ENCODE peak calls at places on chromosome 22, in nine cellular contexts. One of them, this sample, is unnamed. For H3K4me1 and H3K9me3, the result is how much of the 10 kb centered on the place peaks cover.

GRCh38 chr22:35454416-35455054 is 54.6 kb downstream of the MCM5 start:
- DNase-seq in Caco-2: no peak
- DNase-seq in heart right ventricle: peak
- DNase-seq in heart left ventricle: no peak
- DNase-seq in thoracic aorta: no peak
- DNase-seq in adipocyte: no peak
- DNase-seq in cardiac muscle cell: no peak
- DNase-seq in CD4-positive, CD25-positive, alpha-beta regulatory T cell: no peak
- DNase-seq in prostate gland: no peak
- DNase-seq in this sample: no peak

GRCh38 chr22:25563757-25564319 is 637 bp upstream of the GRK3 start:
- DNase-seq in Caco-2: peak
- DNase-seq in heart right ventricle: peak
- DNase-seq in heart left ventricle: no peak
- DNase-seq in thoracic aorta: no peak
- DNase-seq in adipocyte: peak
- DNase-seq in cardiac muscle cell: no peak
- DNase-seq in CD4-positive, CD25-positive, alpha-beta regulatory T cell: no peak
- DNase-seq in prostate gland: no peak
- DNase-seq in this sample: peak

GRCh38 chr22:25076281-25076680 is 123.4 kb upstream of the CRYBB3 start:
- DNase-seq in Caco-2: no peak
- DNase-seq in heart right ventricle: no peak
- DNase-seq in heart left ventricle: no peak
- DNase-seq in thoracic aorta: no peak
- DNase-seq in adipocyte: no peak
- DNase-seq in cardiac muscle cell: no peak
- DNase-seq in CD4-positive, CD25-positive, alpha-beta regulatory T cell: no peak
- DNase-seq in prostate gland: no peak
- DNase-seq in this sample: no peak

GRCh38 chr22:37060801-37061610 is 9.5 kb downstream of the KCTD17 start:
- DNase-seq in Caco-2: no peak
- DNase-seq in heart right ventricle: no peak
- DNase-seq in heart left ventricle: no peak
- DNase-seq in thoracic aorta: no peak
- DNase-seq in adipocyte: no peak
- DNase-seq in cardiac muscle cell: no peak
- DNase-seq in CD4-positive, CD25-positive, alpha-beta regulatory T cell: no peak
- DNase-seq in prostate gland: no peak
- DNase-seq in this sample: peak

GRCh38 chr22:30390974-30391691 is 3.9 kb upstream of the RNF215 start:
- DNase-seq in Caco-2: peak
- DNase-seq in heart right ventricle: peak
- DNase-seq in heart left ventricle: peak
- DNase-seq in thoracic aorta: no peak
- DNase-seq in adipocyte: peak
- DNase-seq in cardiac muscle cell: peak
- DNase-seq in CD4-positive, CD25-positive, alpha-beta regulatory T cell: peak
- DNase-seq in prostate gland: peak
- DNase-seq in this sample: peak

GRCh38 chr22:20422271-20422958 is 15.2 kb downstream of the SCARF2 start:
- DNase-seq in Caco-2: no peak
- DNase-seq in heart right ventricle: no peak
- DNase-seq in heart left ventricle: peak
- DNase-seq in thoracic aorta: no peak
- DNase-seq in adipocyte: peak
- DNase-seq in cardiac muscle cell: no peak
- DNase-seq in CD4-positive, CD25-positive, alpha-beta regulatory T cell: no peak
- DNase-seq in prostate gland: no peak
- DNase-seq in this sample: peak

GRCh38 chr22:17063372-17064106 is 21.3 kb upstream of the IL17RA start:
- DNase-seq in Caco-2: no peak
- DNase-seq in heart right ventricle: no peak
- DNase-seq in heart left ventricle: no peak
- DNase-seq in thoracic aorta: no peak
- DNase-seq in adipocyte: no peak
- DNase-seq in cardiac muscle cell: peak
- DNase-seq in CD4-positive, CD25-positive, alpha-beta regulatory T cell: no peak
- DNase-seq in prostate gland: peak
- DNase-seq in this sample: no peak

GRCh38 chr22:21761086-21761485 is 25.5 kb upstream of the YPEL1 start:
- DNase-seq in Caco-2: no peak
- DNase-seq in heart right ventricle: no peak
- DNase-seq in heart left ventricle: no peak
- DNase-seq in thoracic aorta: no peak
- DNase-seq in adipocyte: peak
- DNase-seq in cardiac muscle cell: no peak
- DNase-seq in CD4-positive, CD25-positive, alpha-beta regulatory T cell: no peak
- DNase-seq in prostate gland: no peak
- DNase-seq in this sample: no peak

GRCh38 chr22:31127181-31127772 is 4.5 kb downstream of the INPP5J start:
- DNase-seq in Caco-2: no peak
- DNase-seq in heart right ventricle: no peak
- DNase-seq in heart left ventricle: no peak
- DNase-seq in thoracic aorta: no peak
- DNase-seq in adipocyte: no peak
- DNase-seq in cardiac muscle cell: no peak
- DNase-seq in CD4-positive, CD25-positive, alpha-beta regulatory T cell: no peak
- DNase-seq in prostate gland: no peak
- DNase-seq in this sample: no peak

GRCh38 chr22:47328550-47329243 is 566.2 kb downstream of the TBC1D22A start:
- DNase-seq in Caco-2: no peak
- DNase-seq in heart right ventricle: peak
- DNase-seq in heart left ventricle: no peak
- DNase-seq in thoracic aorta: no peak
- DNase-seq in adipocyte: peak
- DNase-seq in cardiac muscle cell: no peak
- DNase-seq in CD4-positive, CD25-positive, alpha-beta regulatory T cell: no peak
- DNase-seq in prostate gland: no peak
- DNase-seq in this sample: peak

GRCh38 chr22:22442928-22443709 is 65.4 kb downstream of the ZNF280B start:
- DNase-seq in Caco-2: no peak
- DNase-seq in heart right ventricle: no peak
- DNase-seq in heart left ventricle: no peak
- DNase-seq in thoracic aorta: no peak
- DNase-seq in adipocyte: no peak
- DNase-seq in cardiac muscle cell: no peak
- DNase-seq in CD4-positive, CD25-positive, alpha-beta regulatory T cell: no peak
- DNase-seq in prostate gland: no peak
- DNase-seq in this sample: no peak

GRCh38 chr22:25137577-25138525 is 61.8 kb upstream of the CRYBB3 start:
- DNase-seq in Caco-2: peak
- DNase-seq in heart right ventricle: no peak
- DNase-seq in heart left ventricle: no peak
- DNase-seq in thoracic aorta: no peak
- DNase-seq in adipocyte: no peak
- DNase-seq in cardiac muscle cell: no peak
- DNase-seq in CD4-positive, CD25-positive, alpha-beta regulatory T cell: no peak
- DNase-seq in prostate gland: peak
- DNase-seq in this sample: no peak

GRCh38 chr22:32932176-32932575 is 126.0 kb downstream of the SYN3 start:
- DNase-seq in Caco-2: no peak
- DNase-seq in heart right ventricle: no peak
- DNase-seq in heart left ventricle: no peak
- DNase-seq in thoracic aorta: no peak
- DNase-seq in adipocyte: no peak
- DNase-seq in cardiac muscle cell: no peak
- DNase-seq in CD4-positive, CD25-positive, alpha-beta regulatory T cell: no peak
- DNase-seq in prostate gland: no peak
- DNase-seq in this sample: no peak

GRCh38 chr22:47088480-47089145 is 326.2 kb downstream of the TBC1D22A start:
- DNase-seq in Caco-2: no peak
- DNase-seq in heart right ventricle: no peak
- DNase-seq in heart left ventricle: no peak
- DNase-seq in thoracic aorta: no peak
- DNase-seq in adipocyte: no peak
- DNase-seq in cardiac muscle cell: no peak
- DNase-seq in CD4-positive, CD25-positive, alpha-beta regulatory T cell: no peak
- DNase-seq in prostate gland: no peak
- DNase-seq in this sample: no peak

GRCh38 chr22:23688571-23688970 is 2.2 kb upstream of the RGL4 start:
- DNase-seq in Caco-2: no peak
- DNase-seq in heart right ventricle: no peak
- DNase-seq in heart left ventricle: no peak
- DNase-seq in thoracic aorta: no peak
- DNase-seq in adipocyte: no peak
- DNase-seq in cardiac muscle cell: no peak
- DNase-seq in CD4-positive, CD25-positive, alpha-beta regulatory T cell: no peak
- DNase-seq in prostate gland: no peak
- DNase-seq in this sample: no peak

GRCh38 chr22:46795140-46795539 is 32.7 kb downstream of the TBC1D22A start:
- DNase-seq in Caco-2: no peak
- DNase-seq in heart right ventricle: no peak
- DNase-seq in heart left ventricle: no peak
- DNase-seq in thoracic aorta: no peak
- DNase-seq in adipocyte: no peak
- DNase-seq in cardiac muscle cell: no peak
- DNase-seq in CD4-positive, CD25-positive, alpha-beta regulatory T cell: no peak
- DNase-seq in prostate gland: no peak
- DNase-seq in this sample: no peak

GRCh38 chr22:36256474-36256873 is 3.5 kb downstream of the APOL1 start:
- DNase-seq in Caco-2: no peak
- DNase-seq in heart right ventricle: no peak
- DNase-seq in heart left ventricle: no peak
- DNase-seq in thoracic aorta: no peak
- DNase-seq in adipocyte: no peak
- DNase-seq in cardiac muscle cell: no peak
- DNase-seq in CD4-positive, CD25-positive, alpha-beta regulatory T cell: no peak
- DNase-seq in prostate gland: no peak
- DNase-seq in this sample: no peak

GRCh38 chr22:44672632-44673031 is 29.4 kb upstream of the PRR5 start:
- DNase-seq in Caco-2: no peak
- DNase-seq in heart right ventricle: no peak
- DNase-seq in heart left ventricle: no peak
- DNase-seq in thoracic aorta: no peak
- DNase-seq in adipocyte: no peak
- DNase-seq in cardiac muscle cell: no peak
- DNase-seq in CD4-positive, CD25-positive, alpha-beta regulatory T cell: no peak
- DNase-seq in prostate gland: no peak
- DNase-seq in this sample: no peak

GRCh38 chr22:35726398-35726797 is 8.7 kb downstream of the APOL5 start:
- DNase-seq in Caco-2: no peak
- DNase-seq in heart right ventricle: no peak
- DNase-seq in heart left ventricle: no peak
- DNase-seq in thoracic aorta: no peak
- DNase-seq in adipocyte: no peak
- DNase-seq in cardiac muscle cell: no peak
- DNase-seq in CD4-positive, CD25-positive, alpha-beta regulatory T cell: no peak
- DNase-seq in prostate gland: no peak
- DNase-seq in this sample: no peak

GRCh38 chr22:39496131-39496838 is 5.8 kb upstream of the MIEF1 start:
- DNase-seq in Caco-2: peak
- DNase-seq in heart right ventricle: peak
- DNase-seq in heart left ventricle: peak
- DNase-seq in thoracic aorta: no peak
- DNase-seq in adipocyte: peak
- DNase-seq in cardiac muscle cell: peak
- DNase-seq in CD4-positive, CD25-positive, alpha-beta regulatory T cell: peak
- DNase-seq in prostate gland: peak
- DNase-seq in this sample: peak
- H3K4me1 ChIP-seq in Caco-2: under half
- H3K4me1 ChIP-seq in heart right ventricle: half or more
- H3K4me1 ChIP-seq in heart left ventricle: under half
- H3K4me1 ChIP-seq in thoracic aorta: under half
- H3K4me1 ChIP-seq in adipocyte: half or more
- H3K4me1 ChIP-seq in cardiac muscle cell: under half
- H3K4me1 ChIP-seq in CD4-positive, CD25-positive, alpha-beta regulatory T cell: under half
- H3K4me1 ChIP-seq in prostate gland: under half
- H3K4me1 ChIP-seq in this sample: under half

GRCh38 chr22:38443675-38444521 is 11.1 kb downstream of the KCNJ4 start:
- DNase-seq in Caco-2: no peak
- DNase-seq in heart right ventricle: no peak
- DNase-seq in heart left ventricle: no peak
- DNase-seq in thoracic aorta: no peak
- DNase-seq in adipocyte: no peak
- DNase-seq in cardiac muscle cell: no peak
- DNase-seq in CD4-positive, CD25-positive, alpha-beta regulatory T cell: no peak
- DNase-seq in prostate gland: no peak
- DNase-seq in this sample: no peak

GRCh38 chr22:38437416-38437815 is 17.6 kb downstream of the KCNJ4 start:
- DNase-seq in Caco-2: no peak
- DNase-seq in heart right ventricle: no peak
- DNase-seq in heart left ventricle: no peak
- DNase-seq in thoracic aorta: no peak
- DNase-seq in adipocyte: no peak
- DNase-seq in cardiac muscle cell: no peak
- DNase-seq in CD4-positive, CD25-positive, alpha-beta regulatory T cell: no peak
- DNase-seq in prostate gland: no peak
- DNase-seq in this sample: no peak

GRCh38 chr22:38441620-38442287 is 13.2 kb downstream of the KCNJ4 start:
- DNase-seq in Caco-2: no peak
- DNase-seq in heart right ventricle: no peak
- DNase-seq in heart left ventricle: no peak
- DNase-seq in thoracic aorta: no peak
- DNase-seq in adipocyte: no peak
- DNase-seq in cardiac muscle cell: no peak
- DNase-seq in CD4-positive, CD25-positive, alpha-beta regulatory T cell: no peak
- DNase-seq in prostate gland: no peak
- DNase-seq in this sample: no peak

GRCh38 chr22:38442967-38443674 is 11.9 kb downstream of the KCNJ4 start:
- DNase-seq in Caco-2: no peak
- DNase-seq in heart right ventricle: peak
- DNase-seq in heart left ventricle: no peak
- DNase-seq in thoracic aorta: no peak
- DNase-seq in adipocyte: no peak
- DNase-seq in cardiac muscle cell: peak
- DNase-seq in CD4-positive, CD25-positive, alpha-beta regulatory T cell: no peak
- DNase-seq in prostate gland: no peak
- DNase-seq in this sample: no peak

GRCh38 chr22:38440747-38441350 is 14.2 kb downstream of the KCNJ4 start:
- DNase-seq in Caco-2: no peak
- DNase-seq in heart right ventricle: no peak
- DNase-seq in heart left ventricle: no peak
- DNase-seq in thoracic aorta: no peak
- DNase-seq in adipocyte: no peak
- DNase-seq in cardiac muscle cell: no peak
- DNase-seq in CD4-positive, CD25-positive, alpha-beta regulatory T cell: no peak
- DNase-seq in prostate gland: no peak
- DNase-seq in this sample: no peak
- H3K9me3 ChIP-seq in Caco-2: under half
- H3K9me3 ChIP-seq in heart right ventricle: under half
- H3K9me3 ChIP-seq in heart left ventricle: under half
- H3K9me3 ChIP-seq in thoracic aorta: under half
- H3K9me3 ChIP-seq in adipocyte: under half
- H3K9me3 ChIP-seq in cardiac muscle cell: under half
- H3K9me3 ChIP-seq in CD4-positive, CD25-positive, alpha-beta regulatory T cell: under half
- H3K9me3 ChIP-seq in prostate gland: under half
- H3K9me3 ChIP-seq in this sample: under half

GRCh38 chr22:26751217-26751616 is 93.8 kb downstream of the MIAT start:
- DNase-seq in Caco-2: no peak
- DNase-seq in heart right ventricle: peak
- DNase-seq in heart left ventricle: no peak
- DNase-seq in thoracic aorta: no peak
- DNase-seq in adipocyte: no peak
- DNase-seq in cardiac muscle cell: no peak
- DNase-seq in CD4-positive, CD25-positive, alpha-beta regulatory T cell: no peak
- DNase-seq in prostate gland: no peak
- DNase-seq in this sample: no peak
- H3K4me1 ChIP-seq in Caco-2: under half
- H3K4me1 ChIP-seq in heart right ventricle: under half
- H3K4me1 ChIP-seq in heart left ventricle: under half
- H3K4me1 ChIP-seq in thoracic aorta: under half
- H3K4me1 ChIP-seq in adipocyte: under half
- H3K4me1 ChIP-seq in cardiac muscle cell: under half
- H3K4me1 ChIP-seq in CD4-positive, CD25-positive, alpha-beta regulatory T cell: under half
- H3K4me1 ChIP-seq in prostate gland: under half
- H3K4me1 ChIP-seq in this sample: under half

GRCh38 chr22:49269928-49270327 is 557.7 kb downstream of the BRD1 start:
- DNase-seq in Caco-2: no peak
- DNase-seq in heart right ventricle: no peak
- DNase-seq in heart left ventricle: no peak
- DNase-seq in thoracic aorta: no peak
- DNase-seq in adipocyte: no peak
- DNase-seq in cardiac muscle cell: no peak
- DNase-seq in CD4-positive, CD25-positive, alpha-beta regulatory T cell: no peak
- DNase-seq in prostate gland: no peak
- DNase-seq in this sample: no peak
- H3K9me3 ChIP-seq in Caco-2: under half
- H3K9me3 ChIP-seq in heart right ventricle: under half
- H3K9me3 ChIP-seq in heart left ventricle: under half
- H3K9me3 ChIP-seq in thoracic aorta: under half
- H3K9me3 ChIP-seq in adipocyte: under half
- H3K9me3 ChIP-seq in cardiac muscle cell: under half
- H3K9me3 ChIP-seq in CD4-positive, CD25-positive, alpha-beta regulatory T cell: under half
- H3K9me3 ChIP-seq in prostate gland: under half
- H3K9me3 ChIP-seq in this sample: under half